ENCODE peak calls at places on chromosomes 4 and X, in four cellular contexts. R is mesendoderm, H is GM23248, B is tibial nerve. F is an unnamed sample. For H3K27me3, the result is how much of the 10 kb centered on the place peaks cover.

GRCh38 chr4:109432676-109433075 is 939 bp upstream of the SEC24B start:
- DNase-seq in R (peak), H (peak), B (no peak), F (no peak)

GRCh38 chr4:74109116-74109791 is 10.3 kb upstream of the CXCL2 start:
- DNase-seq in R (peak), H (peak), B (peak), F (no peak)

GRCh38 chrX:2820131-2820771 is 8.5 kb upstream of the GYG2 start:
- DNase-seq in R (peak), H (no peak), B (no peak), F (no peak)

GRCh38 chrX:136629084-136629750 is 18.7 kb upstream of the CD40LG start:
- DNase-seq in R (no peak), H (no peak), B (no peak), F (no peak)

GRCh38 chr4:738781-739280 is 33.2 kb downstream of the PCGF3 start:
- DNase-seq in R (no peak), H (no peak), B (no peak), F (no peak)

GRCh38 chr4:88104902-88105610 is 53.4 kb downstream of the ABCG2 start:
- DNase-seq in R (no peak), H (peak), B (no peak), F (no peak)

GRCh38 chr4:74522251-74522991 is 77.5 kb downstream of the AREG start:
- DNase-seq in R (no peak), H (peak), B (no peak), F (no peak)

GRCh38 chr4:141636771-141637460 is 533 bp downstream of the IL15 start:
- DNase-seq in R (peak), H (peak), B (no peak), F (no peak)

GRCh38 chr4:145083891-145084640 is 13.9 kb downstream of the ANAPC10 start:
- DNase-seq in R (peak), H (peak), B (no peak), F (no peak)

GRCh38 chrX:35890699-35891098 is 28.8 kb upstream of the CFAP47 start:
- DNase-seq in R (peak), H (peak), B (no peak), F (no peak)

GRCh38 chrX:20382518-20383291 is 116.0 kb upstream of the RPS6KA3 start:
- DNase-seq in R (no peak), H (peak), B (no peak), F (no peak)

GRCh38 chr4:41709844-41710481 is 38.6 kb downstream of the PHOX2B start:
- DNase-seq in R (no peak), H (peak), B (no peak), F (no peak)

GRCh38 chr4:55177461-55177860 is 52.1 kb upstream of the KDR start:
- DNase-seq in R (no peak), H (no peak), B (no peak), F (no peak)

GRCh38 chr4:127905029-127905428 is 24.3 kb downstream of the PLK4 start:
- DNase-seq in R (no peak), H (no peak), B (no peak), F (no peak)

GRCh38 chr4:101701551-101701950 is 89.0 kb upstream of the BANK1 start:
- DNase-seq in R (no peak), H (no peak), B (no peak), F (no peak)

GRCh38 chrX:111170017-111170416 is 74.0 kb downstream of the PAK3 start:
- DNase-seq in R (no peak), H (no peak), B (no peak), F (no peak)

GRCh38 chr4:19776021-19776459 is 475.7 kb upstream of the SLIT2 start:
- DNase-seq in R (peak), H (peak), B (no peak), F (no peak)

DNA sequence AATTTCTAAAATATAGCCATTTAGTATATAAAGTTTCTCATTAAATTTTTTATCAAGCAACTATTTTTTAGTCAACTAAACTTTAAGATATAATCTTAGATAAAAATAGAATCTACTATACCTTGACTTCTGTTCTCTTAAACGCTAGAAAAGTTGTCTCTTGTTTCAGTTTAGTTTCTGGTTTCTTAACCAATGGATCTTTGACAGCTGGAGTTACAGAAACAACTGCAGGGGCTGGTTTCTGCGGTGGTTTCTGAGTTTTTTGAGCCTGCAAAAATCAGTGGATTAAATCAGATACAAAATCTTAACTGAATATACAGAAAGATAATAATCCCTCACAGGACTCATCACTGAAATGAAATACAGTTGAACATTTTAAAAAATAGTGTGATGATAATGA is 21.9 kb downstream of the INTS12 start:
- DNase-seq in R (no peak), H (no peak), B (no peak), F (no peak)
- H3K27me3 ChIP-seq in R (under half), H (under half), B (under half), F (under half)

GRCh38 chr4:34178476-34178875 is 2065.8 kb downstream of the ARAP2 start:
- DNase-seq in R (peak), H (no peak), B (no peak), F (no peak)

GRCh38 chr4:34181891-34182290 is 2062.4 kb downstream of the ARAP2 start:
- DNase-seq in R (no peak), H (peak), B (no peak), F (no peak)

GRCh38 chr4:34183916-34184315 is 2060.4 kb downstream of the ARAP2 start:
- DNase-seq in R (peak), H (no peak), B (no peak), F (no peak)

GRCh38 chr4:34182346-34182745 is 2062.0 kb downstream of the ARAP2 start:
- DNase-seq in R (no peak), H (peak), B (no peak), F (no peak)

GRCh38 chr4:34181311-34181808 is 2063.0 kb downstream of the ARAP2 start:
- DNase-seq in R (no peak), H (peak), B (no peak), F (no peak)
- H3K27ac ChIP-seq in R (no peak), H (peak), B (no peak), F (no peak)

DNA sequence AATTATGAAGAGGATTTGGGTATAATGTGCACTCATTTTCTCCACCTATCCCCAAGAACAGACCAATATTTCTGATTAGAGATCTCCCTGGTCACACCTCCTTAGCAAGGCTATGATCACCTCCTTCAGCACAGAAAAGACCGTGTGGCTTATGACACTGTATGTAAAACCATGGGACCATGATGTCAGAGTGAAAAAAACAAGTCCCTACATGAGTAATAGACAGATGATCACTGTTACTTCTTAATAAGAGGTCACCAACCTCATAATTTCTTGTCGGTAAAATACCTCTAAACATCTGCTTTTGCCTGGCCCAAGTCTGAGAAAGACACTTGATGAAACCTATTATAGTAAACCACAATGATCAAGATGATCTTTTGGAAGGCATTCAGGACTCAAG is 330.6 kb upstream of the F9 start:
- DNase-seq in R (no peak), H (no peak), B (no peak), F (no peak)
- H3K27me3 ChIP-seq in R (under half), H (under half), B (under half), F (under half)

GRCh38 chr4:6752486-6752829 is 30.1 kb upstream of the KIAA0232 start:
- DNase-seq in R (no peak), H (no peak), B (no peak), F (no peak)
- H3K27ac ChIP-seq in R (no peak), H (no peak), B (no peak), F (no peak)

DNA sequence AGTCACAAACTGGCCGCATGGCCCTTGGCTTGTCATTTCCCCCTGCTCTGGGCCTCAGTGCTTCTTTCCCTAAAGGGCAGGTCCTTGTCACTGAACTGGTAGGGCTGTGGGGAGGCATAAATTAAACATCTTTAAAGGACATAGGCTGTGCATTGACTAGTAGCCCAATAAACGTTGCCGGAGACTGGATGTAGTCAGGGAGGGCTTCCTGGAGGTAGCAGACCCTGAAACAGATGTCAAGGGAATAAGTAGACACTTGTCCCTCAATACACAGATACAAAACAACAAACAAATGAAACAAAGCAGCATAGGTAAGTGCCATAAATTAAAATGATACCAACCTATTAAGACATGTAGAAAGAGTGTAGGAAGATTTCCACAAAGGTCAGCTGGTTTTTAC is 71.8 kb upstream of the PSAPL1 start:
- DNase-seq in R (no peak), H (no peak), B (no peak), F (no peak)
- H3K27me3 ChIP-seq in R (under half), H (under half), B (under half), F (under half)

GRCh38 chr4:47519239-47519883 is 34.3 kb downstream of the ATP10D start:
- DNase-seq in R (no peak), H (no peak), B (no peak), F (no peak)
- H3K27ac ChIP-seq in R (no peak), H (no peak), B (no peak), F (no peak)

GRCh38 chr4:7871356-7871755 is 68.3 kb downstream of the AFAP1 start:
- DNase-seq in R (no peak), H (peak), B (no peak), F (peak)

GRCh38 chr4:7872264-7872771 is 67.3 kb downstream of the AFAP1 start:
- DNase-seq in R (peak), H (peak), B (peak), F (peak)

GRCh38 chr4:7874838-7875237 is 64.8 kb downstream of the AFAP1 start:
- DNase-seq in R (no peak), H (no peak), B (no peak), F (no peak)

GRCh38 chr4:7876096-7876993 is 63.3 kb downstream of the AFAP1 start:
- DNase-seq in R (peak), H (peak), B (no peak), F (peak)

DNA sequence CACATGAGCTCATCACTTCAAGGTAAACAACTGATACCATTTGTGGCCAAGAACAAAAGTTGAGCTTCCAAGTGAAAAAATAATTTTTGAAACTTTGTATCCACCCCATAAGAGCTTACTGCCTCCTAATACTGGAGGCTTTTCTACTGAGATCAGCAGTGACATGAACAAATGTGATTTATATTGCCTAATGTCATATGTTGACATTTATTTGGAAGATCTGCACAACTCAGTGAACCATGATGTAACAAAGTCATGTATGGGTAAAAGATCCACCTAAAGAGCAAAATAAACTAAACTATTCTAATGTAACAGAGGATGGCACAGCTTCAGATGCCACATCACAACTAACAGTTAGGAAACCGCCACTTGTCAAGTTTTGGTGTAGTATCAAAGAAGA is 65.8 kb downstream of the AFAP1 start:
- DNase-seq in R (no peak), H (no peak), B (no peak), F (no peak)
- H3K27me3 ChIP-seq in R (under half), H (under half), B (under half), F (under half)

GRCh38 chr4:169239236-169239905 is 31.4 kb downstream of the SH3RF1 start:
- DNase-seq in R (no peak), H (peak), B (no peak), F (no peak)

GRCh38 chr4:169241480-169241879 is 29.3 kb downstream of the SH3RF1 start:
- DNase-seq in R (no peak), H (no peak), B (no peak), F (no peak)

GRCh38 chr4:169234137-169234855 is 36.5 kb downstream of the SH3RF1 start:
- DNase-seq in R (no peak), H (no peak), B (no peak), F (no peak)

GRCh38 chr4:169238445-169238844 is 32.3 kb downstream of the SH3RF1 start:
- DNase-seq in R (no peak), H (peak), B (no peak), F (no peak)

DNA sequence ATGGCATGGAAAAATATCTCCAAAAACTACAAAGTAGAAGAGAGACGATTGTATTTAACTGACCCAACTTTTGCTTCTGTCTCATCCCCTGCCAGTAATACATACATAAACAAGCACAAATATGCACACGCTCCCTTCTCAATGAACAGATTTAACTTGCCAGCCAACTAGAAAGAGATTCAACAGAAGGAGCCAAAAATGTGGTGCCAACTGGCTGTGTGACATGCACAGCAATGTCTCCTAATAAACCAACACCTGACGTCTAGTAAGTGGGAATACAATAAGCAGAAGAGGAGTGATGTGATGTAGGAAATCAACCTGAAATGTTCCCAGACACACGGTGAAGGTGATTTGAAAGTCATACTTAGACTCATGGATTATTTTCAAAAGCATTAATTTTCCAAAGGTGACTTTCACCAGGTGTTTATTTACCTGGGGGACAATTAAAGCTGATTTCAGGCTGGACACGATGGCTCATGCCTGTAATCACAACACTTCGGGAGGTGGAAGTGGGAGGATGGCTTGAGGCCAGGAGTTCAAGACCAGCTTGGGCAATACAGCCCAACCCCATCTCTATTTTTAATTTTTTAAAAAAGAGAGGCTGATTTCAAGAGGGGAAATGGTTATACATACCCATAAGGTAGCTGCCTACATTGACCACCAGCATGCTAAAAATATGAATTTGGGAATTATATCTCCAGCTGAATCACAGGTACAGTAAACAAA is 33.7 kb downstream of the SH3RF1 start:
- DNase-seq in R (no peak), H (no peak), B (no peak), F (no peak)
- H3K27ac ChIP-seq in R (no peak), H (no peak), B (no peak), F (no peak)

DNA sequence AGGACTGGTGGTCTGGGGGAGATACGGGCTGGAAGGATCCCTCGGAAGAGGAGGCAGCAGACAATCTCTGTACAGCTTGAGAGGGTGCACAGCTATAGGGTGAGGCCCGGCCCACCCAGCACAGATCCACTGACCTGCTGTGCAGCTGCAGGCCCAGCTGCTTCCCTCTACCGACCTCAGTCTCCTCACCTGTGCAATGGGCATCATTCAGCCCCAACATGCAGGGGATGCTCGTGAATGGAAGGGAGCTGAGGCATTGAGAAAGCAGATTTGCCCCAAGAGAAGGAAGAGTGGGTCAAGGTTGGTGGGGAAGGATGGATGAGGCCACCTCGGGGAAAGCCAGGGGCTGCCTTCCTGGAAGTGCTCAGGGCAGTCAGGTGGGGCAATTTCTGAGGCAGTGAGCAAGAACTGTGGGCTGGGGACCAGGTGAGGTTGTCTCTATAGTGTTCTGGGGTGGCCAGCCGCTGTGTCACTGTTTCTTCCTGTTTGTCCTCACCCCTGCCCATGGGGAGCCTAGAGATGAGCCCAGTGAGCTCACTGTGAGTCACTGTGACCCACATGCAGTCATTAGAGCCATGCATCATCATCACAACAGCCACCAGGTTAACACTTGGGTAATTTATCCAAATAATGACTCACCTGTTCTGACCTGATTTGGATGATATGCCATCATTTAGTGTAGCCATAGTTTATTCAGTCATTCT is 22.2 kb upstream of the XAGE2 start:
- DNase-seq in R (peak), H (peak), B (no peak), F (no peak)
- H3K27me3 ChIP-seq in R (under half), H (under half), B (under half), F (under half)

F was measured in ascending aorta.